ENCODE peak calls at places on chromosomes 1 and 21, in eight cellular contexts. N is endothelial cell of umbilical vein, A is psoas muscle, T is colonic mucosa, M is transverse colon, Z is pancreas, C is Peyer's patch, G is neural progenitor cell. I is an unnamed sample.
A peak's percentile ranks its signal among the peaks of the same experiment; 100 is the strongest.

GRCh38 chr1:35269190-35269988 is 880 bp downstream of the ZMYM4 start:
- DNase-seq in T (peak; percentile 21), C (no peak), N (peak; percentile 39), G (no peak), A (no peak), M (no peak), Z (no peak), I (no peak)

GRCh38 chr1:225408249-225408648 is 19.6 kb downstream of the LBR start:
- DNase-seq in T (no peak), C (no peak), M (no peak), Z (no peak), G (no peak), N (no peak), A (no peak), I (no peak)

GRCh38 chr1:48741380-48741779 is 35.3 kb downstream of the BEND5 start:
- DNase-seq in A (no peak), T (no peak), N (no peak), Z (no peak), G (no peak), C (no peak), M (no peak), I (no peak)

GRCh38 chr1:14140800-14141526 is 441.0 kb downstream of the PRDM2 start:
- DNase-seq in G (no peak), A (peak; percentile 49), T (no peak), M (no peak), C (no peak), N (no peak), Z (no peak), I (no peak)

GRCh38 chr1:187013582-187014200 is 184.9 kb downstream of the PLA2G4A start:
- DNase-seq in T (no peak), C (no peak), A (no peak), N (no peak), M (no peak), G (no peak), Z (no peak), I (no peak)

GRCh38 chr1:24714859-24715520 is 30.3 kb upstream of the CLIC4 start:
- DNase-seq in T (no peak), M (no peak), N (no peak), A (no peak), Z (no peak), C (no peak), G (no peak), I (no peak)

GRCh38 chr1:234611153-234611798 is 1.3 kb upstream of the IRF2BP2 start:
- DNase-seq in T (peak; percentile 83), C (peak; percentile 74), A (no peak), G (peak; percentile 92), N (peak; percentile 92), Z (no peak), M (no peak), I (peak; percentile 96)

GRCh38 chr21:38766987-38767722 is 38.6 kb upstream of the ETS2 start:
- DNase-seq in T (peak; percentile 60), G (no peak), A (no peak), M (peak; percentile 42), N (no peak), C (peak; percentile 45), Z (peak; percentile 64), I (no peak)

DNA sequence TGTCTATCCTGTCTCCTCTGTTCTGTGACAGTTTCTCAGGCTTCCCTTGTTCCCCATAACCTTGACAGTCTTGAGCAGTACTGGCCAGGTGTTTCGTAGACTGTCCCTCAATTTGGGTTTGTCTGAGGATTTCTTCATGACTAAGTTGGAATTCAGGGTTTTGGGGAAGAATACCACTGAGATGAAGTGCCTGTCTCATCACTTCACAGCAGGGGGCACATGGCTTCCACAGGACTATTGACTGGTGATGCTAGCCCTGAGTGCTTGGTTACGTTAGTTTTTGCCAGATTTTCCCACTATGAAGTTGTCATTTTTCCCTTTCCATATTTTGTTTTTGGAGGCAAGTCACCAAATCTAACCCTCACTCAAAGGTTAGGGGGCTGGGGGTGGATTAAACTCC is 45.7 kb downstream of the CDCP2 start:
- DNase-seq in Z (no peak), A (no peak), C (no peak), G (peak; percentile 51), T (no peak), M (no peak), N (no peak), I (no peak)
- TF ChIP-seq CTCF in Z (no peak), A (no peak), C (no peak), G (no peak), T (no peak), M (no peak), N (no peak), I (peak; percentile 39)

GRCh38 chr1:201406831-201407406 is 7.8 kb upstream of the LAD1 start:
- DNase-seq in A (no peak), C (no peak), G (no peak), M (peak; percentile 63), T (peak; percentile 86), N (no peak), Z (no peak), I (no peak)

GRCh38 chr1:201408815-201409200 is 9.7 kb upstream of the LAD1 start:
- DNase-seq in N (no peak), G (no peak), A (no peak), M (no peak), T (no peak), C (no peak), Z (no peak), I (no peak)

GRCh38 chr1:201408176-201408814 is 9.2 kb upstream of the LAD1 start:
- DNase-seq in G (peak; percentile 85), C (peak; percentile 55), N (peak; percentile 52), A (peak; percentile 82), T (peak; percentile 93), Z (peak; percentile 98), M (peak; percentile 90), I (peak; percentile 98)

GRCh38 chr1:201411292-201411691 is 10.2 kb downstream of the TNNI1 start:
- DNase-seq in G (no peak), N (no peak), M (no peak), A (no peak), C (no peak), T (no peak), Z (no peak), I (no peak)

GRCh38 chr1:201409440-201409839 is 10.3 kb upstream of the LAD1 start:
- DNase-seq in A (no peak), G (no peak), Z (no peak), M (no peak), T (no peak), N (no peak), C (no peak), I (no peak)
- H3K27ac ChIP-seq in A (no peak overlapping the region), G (no peak overlapping the region), Z (no peak overlapping the region), M (no peak overlapping the region), T (no peak overlapping the region), N (no peak overlapping the region), C (no peak overlapping the region), I (no peak overlapping the region)

DNA sequence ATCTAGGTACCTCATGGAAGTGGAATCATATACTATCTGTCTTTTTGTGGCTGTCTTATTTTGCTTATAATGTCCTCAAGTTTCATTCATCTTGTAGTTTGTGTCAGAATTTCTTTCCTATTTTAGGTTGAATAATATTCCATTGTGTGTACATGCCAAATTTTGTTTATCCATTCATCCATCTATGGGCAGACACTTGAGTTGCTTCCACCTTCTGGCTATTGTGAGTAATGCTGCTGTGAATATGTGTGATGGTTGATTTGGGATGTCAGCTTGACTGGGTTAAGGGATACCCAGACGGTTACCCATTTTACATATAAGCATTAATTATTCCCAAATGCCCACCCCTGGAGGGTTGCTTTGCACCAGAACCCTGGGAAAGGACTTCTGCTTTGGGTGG is 477.5 kb downstream of the PTPRU start:
- DNase-seq in A (no peak), C (no peak), T (no peak), N (no peak), M (no peak), G (no peak), Z (no peak), I (no peak)
- TF ChIP-seq CTCF in A (peak; percentile 11), C (no peak), T (no peak), N (peak; percentile 28), M (no peak), G (peak; percentile 32), Z (no peak), I (peak; percentile 13)

DNA sequence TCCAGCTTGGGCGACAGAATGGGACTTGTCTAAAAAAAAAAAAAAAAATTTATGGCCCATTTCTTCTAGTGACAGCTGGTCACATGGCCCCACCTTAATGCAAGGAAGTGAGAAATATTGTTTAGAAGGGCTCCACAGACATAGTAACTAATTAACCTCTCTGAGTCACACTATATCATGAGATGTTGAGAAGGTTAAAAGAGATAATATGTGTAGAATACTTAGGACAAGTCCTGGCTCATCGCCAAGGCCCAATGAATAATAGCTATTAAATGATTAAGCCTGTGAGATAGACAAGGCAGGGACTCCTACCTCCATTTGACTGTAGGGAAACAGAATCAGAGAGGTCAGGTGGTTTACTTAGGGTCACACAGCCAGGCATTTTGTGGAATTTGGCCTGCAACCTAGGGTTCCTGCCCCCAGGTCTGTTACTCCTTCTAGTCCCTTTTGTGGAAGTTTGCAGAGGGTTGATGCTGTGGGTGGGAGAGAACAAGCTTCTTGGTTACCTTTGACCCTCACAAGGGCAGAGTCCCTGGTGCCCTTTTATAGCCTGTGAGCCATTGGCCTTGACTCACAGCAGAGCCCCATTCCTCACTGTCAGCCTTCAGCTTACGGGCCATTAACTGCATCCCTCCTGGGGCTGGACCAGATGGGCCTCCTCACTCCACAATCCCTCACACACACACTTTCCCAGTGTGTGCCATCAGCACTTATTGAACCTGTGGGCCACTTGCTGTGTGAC is 48.5 kb downstream of the OPRD1 start:
- DNase-seq in T (peak; percentile 30), C (no peak), G (no peak), M (peak; percentile 13), Z (no peak), N (peak; percentile 36), A (no peak), I (peak; percentile 66)
- H3K27ac ChIP-seq in T (no peak overlapping the region), C (no peak overlapping the region), G (no peak overlapping the region), M (peak overlapping the region; percentile 46), Z (no peak overlapping the region), N (no peak overlapping the region), A (no peak overlapping the region), I (no peak overlapping the region)

DNA sequence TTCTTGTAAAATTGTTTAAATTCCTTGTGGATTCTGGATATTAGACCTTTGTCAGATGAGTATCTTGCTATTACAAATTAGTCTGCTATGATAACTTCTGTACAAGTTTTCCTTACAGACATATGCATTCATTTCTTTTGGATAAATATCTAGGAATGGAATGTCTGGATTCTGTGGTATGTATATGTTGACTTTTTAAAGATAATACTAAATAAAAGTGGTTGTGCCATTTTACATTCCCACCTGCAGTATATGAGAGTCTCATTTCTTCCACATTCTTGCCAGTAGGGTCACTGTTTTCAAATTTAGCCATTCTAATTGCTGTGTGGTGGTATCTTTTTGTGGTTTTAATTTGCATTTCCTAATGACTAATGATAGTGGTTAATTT is 53.9 kb downstream of the SYDE2 start:
- DNase-seq in T (no peak), C (no peak), A (no peak), M (no peak), Z (no peak), G (no peak), N (no peak), I (no peak)
- TF ChIP-seq CTCF in T (no peak), C (no peak), A (no peak), M (no peak), Z (no peak), G (peak; percentile 29), N (no peak), I (no peak)

GRCh38 chr1:21251773-21252471 is 38.3 kb downstream of the ECE1 start:
- DNase-seq in M (peak; percentile 60), C (no peak), G (no peak), A (no peak), Z (no peak), N (peak; percentile 94), T (peak; percentile 77), I (no peak)
- H3K27ac ChIP-seq in M (peak overlapping the region; percentile 87), C (peak overlapping the region; percentile 49), G (no peak overlapping the region), A (no peak overlapping the region), Z (peak overlapping the region; percentile 87), N (peak overlapping the region; percentile 70), T (peak overlapping the region; percentile 84), I (no peak overlapping the region)